ENCODE peak calls at places on chromosomes 7 and 10, in five cellular contexts. Z, V, M, C and Q are unnamed samples.

GRCh38 chr10:103661198-103661950 is 167.9 kb downstream of the NEURL1 start:
- DNase-seq in Z (peak), V (peak), M (peak), C (peak), Q (peak)

GRCh38 chr10:67306588-67307205 is 380.9 kb downstream of the LRRTM3 start:
- DNase-seq in Z (peak), V (no peak), M (peak), C (no peak), Q (no peak)

GRCh38 chr7:156402255-156402654 is 238.3 kb upstream of the RNF32 start:
- DNase-seq in Z (no peak), V (no peak), M (no peak), C (no peak), Q (no peak)

GRCh38 chr10:94938383-94938782 is at the start of gene CYP2C9:
- DNase-seq in Z (no peak), V (no peak), M (no peak), C (no peak), Q (no peak)

GRCh38 chr7:41943098-41943577 is 240.2 kb upstream of the INHBA start:
- DNase-seq in Z (peak), V (peak), M (peak), C (no peak), Q (no peak)

GRCh38 chr10:19749185-19749729 is 67.0 kb upstream of the PLXDC2 start:
- DNase-seq in Z (no peak), V (no peak), M (no peak), C (peak), Q (no peak)

GRCh38 chr10:13957856-13958255 is 371.1 kb downstream of the PRPF18 start:
- DNase-seq in Z (no peak), V (no peak), M (no peak), C (no peak), Q (no peak)

GRCh38 chr7:105675873-105676484 is 94.7 kb upstream of the EFCAB10 start:
- DNase-seq in Z (no peak), V (peak), M (no peak), C (no peak), Q (peak)

GRCh38 chr7:78620931-78621330 is 822.4 kb downstream of the PHTF2 start:
- DNase-seq in Z (no peak), V (no peak), M (peak), C (no peak), Q (no peak)

GRCh38 chr10:93376372-93377296 is 105.5 kb downstream of the MYOF start:
- DNase-seq in Z (peak), V (no peak), M (peak), C (peak), Q (peak)

GRCh38 chr7:108363659-108364058 is 92.6 kb downstream of the NRCAM start:
- DNase-seq in Z (no peak), V (no peak), M (no peak), C (no peak), Q (no peak)

GRCh38 chr10:127635882-127636281 is 86.8 kb downstream of the NPS start:
- DNase-seq in Z (no peak), V (no peak), M (no peak), C (no peak), Q (no peak)

GRCh38 chr7:133735222-133735621 is 391.9 kb upstream of the LRGUK start:
- DNase-seq in Z (no peak), V (no peak), M (no peak), C (no peak), Q (no peak)

GRCh38 chr7:31934551-31934950 is 135.7 kb downstream of the PDE1C start:
- DNase-seq in Z (no peak), V (no peak), M (no peak), C (no peak), Q (no peak)

GRCh38 chr7:132300599-132300998 is 275.7 kb downstream of the PLXNA4 start:
- DNase-seq in Z (no peak), V (no peak), M (no peak), C (no peak), Q (no peak)